ENCODE peak calls at places on chromosomes 12 and 14, in ten cellular contexts. Y, T, N, Q, L, U, K, V, Z and C are unnamed samples. For H3K36me3 and H3K4me1, the result is how much of the 10 kb centered on the place peaks cover.

GRCh38 chr14:54364555-54365415 is 32.0 kb upstream of the CDKN3 start:
- DNase-seq in V (no peak), N (peak), Y (no peak), T (peak), L (no peak), Q (peak), Z (peak), U (peak), K (no peak), C (no peak)

GRCh38 chr12:110776410-110776809 is 33.7 kb upstream of the PPP1CC start:
- DNase-seq in L (no peak), Z (no peak), K (no peak), Q (no peak), N (no peak), U (no peak), T (no peak), V (no peak), Y (no peak), C (no peak)

GRCh38 chr12:3777206-3777809 is 24.4 kb upstream of the CRACR2A start:
- DNase-seq in Q (peak), Z (no peak), L (peak), N (peak), V (no peak), T (peak), Y (peak), U (no peak), K (no peak), C (no peak)

GRCh38 chr12:109927622-109928021 is 27.5 kb downstream of the TCHP start:
- DNase-seq in V (peak), Y (peak), N (no peak), Q (peak), U (no peak), Z (peak), T (peak), K (no peak), L (peak), C (no peak)

GRCh38 chr12:79140711-79141110 is 276.1 kb downstream of the SYT1 start:
- DNase-seq in N (no peak), U (no peak), Y (no peak), Q (no peak), K (no peak), Z (no peak), T (no peak), V (no peak), L (no peak), C (no peak)

GRCh38 chr14:101885254-101885576 is 79.2 kb upstream of the DYNC1H1 start:
- DNase-seq in V (no peak), U (no peak), K (no peak), N (no peak), L (no peak), T (no peak), Z (no peak), Q (no peak), Y (no peak), C (no peak)

GRCh38 chr12:99959549-99960170 is 25.1 kb downstream of the ANKS1B start:
- DNase-seq in K (no peak), Q (peak), V (no peak), T (peak), Z (no peak), L (no peak), N (no peak), Y (no peak), U (no peak), C (no peak)

GRCh38 chr12:47767197-47767724 is 5.8 kb upstream of the SLC48A1 start:
- DNase-seq in V (no peak), Y (peak), U (no peak), L (peak), Z (no peak), N (no peak), T (peak), Q (peak), K (peak), C (no peak)

GRCh38 chr12:103632554-103633216 is 45.6 kb downstream of the STAB2 start:
- DNase-seq in Z (peak), K (peak), V (peak), L (peak), Y (peak), U (no peak), Q (peak), T (peak), N (no peak), C (peak)

GRCh38 chr12:131105736-131106356 is 152.1 kb downstream of the ADGRD1 start:
- DNase-seq in T (no peak), U (peak), K (no peak), L (no peak), V (no peak), N (no peak), Q (no peak), Y (no peak), Z (peak), C (peak)

GRCh38 chr12:130872179-130873096 is 572 bp downstream of the RAN start:
- DNase-seq in Z (no peak), K (peak), T (peak), Y (peak), N (peak), U (no peak), Q (peak), V (no peak), L (no peak), C (peak)

GRCh38 chr12:76002598-76003262 is 28.8 kb downstream of the PHLDA1 start:
- DNase-seq in L (no peak), N (no peak), V (no peak), Z (no peak), Q (no peak), K (no peak), T (no peak), Y (no peak), U (no peak), C (no peak)

GRCh38 chr14:37147310-37147875 is 25.0 kb downstream of the SLC25A21 start:
- DNase-seq in L (peak), K (no peak), Z (no peak), T (no peak), V (no peak), U (no peak), N (no peak), Q (peak), Y (no peak), C (no peak)

GRCh38 chr14:71006200-71006563 is 98.9 kb downstream of the PCNX1 start:
- DNase-seq in K (no peak), Y (no peak), U (no peak), Q (peak), T (no peak), Z (no peak), V (no peak), N (no peak), L (no peak), C (no peak)

GRCh38 chr14:22871200-22871961 is at the start of gene LRP10:
- DNase-seq in U (peak), Y (peak), K (peak), Z (peak), T (peak), V (peak), Q (peak), N (peak), L (peak), C (peak)

GRCh38 chr12:122137229-122137628 is 36.8 kb downstream of the IL31 start:
- DNase-seq in L (peak), U (no peak), Z (no peak), N (no peak), K (no peak), Y (no peak), T (no peak), Q (no peak), V (no peak), C (no peak)

GRCh38 chr14:51410846-51411245 is 170.8 kb downstream of the TMX1 start:
- DNase-seq in U (no peak), V (no peak), Q (no peak), Z (no peak), T (no peak), Y (no peak), N (no peak), L (no peak), K (no peak), C (no peak)

GRCh38 chr14:71193663-71194062 is 286.4 kb downstream of the PCNX1 start:
- DNase-seq in U (no peak), Y (no peak), N (no peak), V (no peak), T (no peak), Z (no peak), L (peak), K (no peak), Q (no peak), C (no peak)

GRCh38 chr12:28882444-28882843 is 266.6 kb upstream of the FAR2 start:
- DNase-seq in Y (peak), K (no peak), Z (no peak), V (no peak), U (no peak), L (peak), N (no peak), Q (no peak), T (peak), C (no peak)

GRCh38 chr12:50728417-50728816 is 35.5 kb upstream of the ATF1 start:
- DNase-seq in U (no peak), N (no peak), Z (no peak), Y (no peak), Q (no peak), K (no peak), T (no peak), L (no peak), V (no peak), C (no peak)

GRCh38 chr12:50727466-50727865 is 36.4 kb upstream of the ATF1 start:
- DNase-seq in V (no peak), U (no peak), Z (no peak), K (no peak), Q (no peak), N (no peak), L (no peak), Y (no peak), T (no peak), C (no peak)

GRCh38 chr12:50732591-50732990 is 31.3 kb upstream of the ATF1 start:
- DNase-seq in L (no peak), Z (no peak), Q (peak), V (peak), T (peak), N (no peak), U (no peak), K (no peak), Y (no peak), C (no peak)

GRCh38 chr12:50725011-50725899 is 38.6 kb upstream of the ATF1 start:
- DNase-seq in Z (no peak), V (no peak), Q (no peak), T (peak), U (no peak), L (no peak), K (no peak), Y (no peak), N (peak), C (no peak)

GRCh38 chr12:50728841-50729240 is 35.1 kb upstream of the ATF1 start:
- DNase-seq in U (no peak), K (no peak), Y (no peak), Z (no peak), Q (no peak), N (no peak), L (no peak), T (no peak), V (no peak), C (no peak)
- H3K36me3 ChIP-seq in U (under half), K (half or more), Y (under half), Z (half or more), Q (under half), N (under half), L (under half), T (under half), V (half or more), C (under half)

GRCh38 chr12:52149651-52150241 is 42.1 kb downstream of the KRT80 start:
- DNase-seq in Q (no peak), K (no peak), T (no peak), L (peak), U (no peak), Z (no peak), N (no peak), V (no peak), Y (no peak), C (no peak)
- H3K4me1 ChIP-seq in Q (under half), K (under half), T (under half), L (under half), U (under half), Z (half or more), N (under half), V (half or more), Y (half or more), C (under half)

GRCh38 chr12:2610358-2610757 is 184.4 kb upstream of the FKBP4 start:
- DNase-seq in Y (no peak), N (no peak), T (no peak), U (no peak), Q (no peak), Z (no peak), V (no peak), L (no peak), K (no peak), C (no peak)

GRCh38 chr12:2607881-2608607 is 186.7 kb upstream of the FKBP4 start:
- DNase-seq in N (no peak), Z (no peak), Q (no peak), V (no peak), T (no peak), L (no peak), K (no peak), Y (no peak), U (no peak), C (no peak)

GRCh38 chr12:2606186-2606910 is 188.4 kb upstream of the FKBP4 start:
- DNase-seq in K (no peak), Q (no peak), Z (no peak), Y (no peak), L (no peak), U (no peak), V (no peak), T (no peak), N (no peak), C (peak)

GRCh38 chr12:2609020-2609419 is 185.8 kb upstream of the FKBP4 start:
- DNase-seq in Z (no peak), Y (no peak), L (no peak), N (no peak), T (no peak), K (no peak), V (no peak), U (no peak), Q (no peak), C (peak)

DNA sequence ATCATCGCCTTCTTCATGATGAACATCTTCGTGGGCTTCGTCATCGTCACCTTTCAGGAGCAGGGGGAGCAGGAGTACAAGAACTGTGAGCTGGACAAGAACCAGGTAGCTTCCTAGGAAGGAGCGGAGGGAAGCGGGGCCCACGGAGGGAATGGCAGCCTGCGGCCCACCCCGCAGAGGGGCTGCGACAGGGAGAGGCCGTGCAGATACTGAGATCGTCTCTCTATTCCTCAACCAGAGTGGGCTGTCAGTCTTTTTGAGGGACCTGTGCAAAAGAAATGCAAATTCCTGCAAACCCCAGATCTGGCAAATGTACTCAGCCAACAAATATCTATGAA is 186.2 kb upstream of the FKBP4 start:
- DNase-seq in V (no peak), L (no peak), T (no peak), N (no peak), Z (no peak), Q (no peak), U (no peak), Y (no peak), K (no peak), C (no peak)
- H3K36me3 ChIP-seq in V (under half), L (under half), T (under half), N (under half), Z (under half), Q (under half), U (under half), Y (under half), K (under half), C (under half)

GRCh38 chr12:50207424-50207823 is 40.3 kb upstream of the CERS5 start:
- DNase-seq in U (no peak), L (no peak), N (no peak), Z (no peak), V (no peak), Q (no peak), Y (no peak), T (no peak), K (no peak), C (no peak)

GRCh38 chr12:50200507-50201273 is 33.5 kb upstream of the CERS5 start:
- DNase-seq in K (no peak), U (no peak), T (no peak), N (no peak), Z (no peak), V (no peak), Y (no peak), Q (peak), L (no peak), C (no peak)

GRCh38 chr12:50201987-50202521 is 34.9 kb upstream of the CERS5 start:
- DNase-seq in V (peak), T (peak), K (peak), L (peak), Z (no peak), N (no peak), Y (peak), Q (peak), U (no peak), C (no peak)

GRCh38 chr12:50205648-50206047 is 38.5 kb upstream of the CERS5 start:
- DNase-seq in Y (no peak), U (no peak), L (no peak), V (no peak), K (no peak), Q (no peak), N (no peak), Z (no peak), T (no peak), C (no peak)

DNA sequence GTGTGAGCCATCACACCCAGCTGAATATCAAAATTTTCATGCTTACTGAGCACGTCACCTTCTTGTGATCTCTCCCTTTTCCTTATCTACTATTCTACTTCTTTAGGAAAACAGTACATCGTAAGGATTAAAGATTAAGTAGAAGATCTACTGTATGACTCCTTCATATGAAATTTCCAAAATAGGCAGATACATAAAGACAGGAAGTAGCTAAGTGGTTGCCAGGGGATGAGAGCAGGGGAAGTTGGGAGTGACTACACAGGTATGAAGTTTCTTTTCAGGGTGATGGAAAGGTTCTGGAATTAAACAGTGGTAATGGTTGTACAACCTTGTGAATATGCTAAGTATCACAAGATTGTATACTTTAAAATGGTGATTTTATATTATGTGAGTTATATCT is 36.5 kb upstream of the CERS5 start:
- DNase-seq in T (no peak), L (no peak), Y (no peak), V (no peak), K (no peak), U (no peak), N (no peak), Q (no peak), Z (no peak), C (no peak)
- H3K4me1 ChIP-seq in T (under half), L (under half), Y (under half), V (under half), K (under half), U (under half), N (under half), Q (half or more), Z (under half), C (under half)

DNA sequence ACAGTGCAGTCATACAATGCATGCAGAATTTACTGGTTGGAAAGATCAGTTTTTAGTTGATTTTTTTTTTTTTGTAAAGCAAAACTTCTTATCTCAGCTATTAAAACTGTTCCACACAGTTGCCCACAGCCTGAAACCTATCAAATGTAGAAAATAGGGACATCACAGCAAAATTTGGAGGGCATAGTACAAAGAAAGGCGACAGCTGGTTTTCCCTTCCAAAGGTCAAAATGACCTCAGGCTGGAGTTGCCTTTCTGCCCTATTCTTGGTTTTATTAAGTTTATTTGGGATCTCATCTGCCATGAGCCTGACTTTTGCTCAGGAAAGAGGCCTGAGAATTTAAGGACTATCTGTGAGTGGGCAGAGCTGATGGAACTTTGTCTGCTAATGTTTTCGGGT is 28.5 kb downstream of the NOPCHAP1 start:
- DNase-seq in K (no peak), V (no peak), T (no peak), Y (no peak), N (no peak), L (no peak), Q (no peak), Z (no peak), U (no peak), C (no peak)
- H3K36me3 ChIP-seq in K (under half), V (under half), T (under half), Y (under half), N (under half), L (under half), Q (under half), Z (under half), U (under half), C (under half)

GRCh38 chr12:57210461-57210860 is 6.1 kb upstream of the NXPH4 start:
- DNase-seq in Y (no peak), N (no peak), Q (no peak), Z (no peak), V (no peak), U (no peak), T (no peak), L (no peak), K (no peak), C (no peak)
- H3K4me1 ChIP-seq in Y (under half), N (under half), Q (under half), Z (under half), V (under half), U (under half), T (under half), L (under half), K (under half), C (under half)